ENCODE peak calls at places on chromosome X, in ten cellular contexts. One of them, this sample, is unnamed.
A peak's percentile ranks its signal among the peaks of the same experiment; 100 is the strongest.

GRCh38 chrX:153377727-153378126 is 23.4 kb downstream of the PNMA6E start:
- DNase-seq in ovary: no peak
- DNase-seq in fibroblast of lung: no peak
- DNase-seq in CD4-positive, alpha-beta T cell: no peak
- DNase-seq in SJCRH30: no peak
- DNase-seq in hepatocyte: no peak
- DNase-seq in upper lobe of right lung: no peak
- DNase-seq in thoracic aorta: no peak
- DNase-seq in dorsolateral prefrontal cortex: no peak
- DNase-seq in right lobe of liver: no peak
- DNase-seq in this sample: no peak

GRCh38 chrX:107559506-107559905 is 68.8 kb upstream of the PRPS1 start:
- DNase-seq in ovary: no peak
- DNase-seq in fibroblast of lung: no peak
- DNase-seq in CD4-positive, alpha-beta T cell: no peak
- DNase-seq in SJCRH30: no peak
- DNase-seq in hepatocyte: no peak
- DNase-seq in upper lobe of right lung: no peak
- DNase-seq in thoracic aorta: no peak
- DNase-seq in dorsolateral prefrontal cortex: no peak
- DNase-seq in right lobe of liver: no peak
- DNase-seq in this sample: no peak

GRCh38 chrX:141439651-141440050 is 144.9 kb downstream of the SPANXA1 start:
- DNase-seq in ovary: no peak
- DNase-seq in fibroblast of lung: peak; percentile 9
- DNase-seq in CD4-positive, alpha-beta T cell: no peak
- DNase-seq in SJCRH30: no peak
- DNase-seq in hepatocyte: no peak
- DNase-seq in upper lobe of right lung: no peak
- DNase-seq in thoracic aorta: no peak
- DNase-seq in dorsolateral prefrontal cortex: no peak
- DNase-seq in right lobe of liver: no peak
- DNase-seq in this sample: no peak

GRCh38 chrX:73562458-73562857 is 539 bp upstream of the CHIC1 start:
- DNase-seq in ovary: no peak
- DNase-seq in fibroblast of lung: peak; percentile 8
- DNase-seq in CD4-positive, alpha-beta T cell: no peak
- DNase-seq in SJCRH30: peak; percentile 3
- DNase-seq in hepatocyte: no peak
- DNase-seq in upper lobe of right lung: no peak
- DNase-seq in thoracic aorta: no peak
- DNase-seq in dorsolateral prefrontal cortex: no peak
- DNase-seq in right lobe of liver: no peak
- DNase-seq in this sample: no peak

GRCh38 chrX:153983321-153983729 is 10.8 kb downstream of the TMEM187 start:
- DNase-seq in ovary: no peak
- DNase-seq in fibroblast of lung: no peak
- DNase-seq in CD4-positive, alpha-beta T cell: no peak
- DNase-seq in SJCRH30: no peak
- DNase-seq in hepatocyte: no peak
- DNase-seq in upper lobe of right lung: no peak
- DNase-seq in thoracic aorta: no peak
- DNase-seq in dorsolateral prefrontal cortex: no peak
- DNase-seq in right lobe of liver: no peak
- DNase-seq in this sample: no peak

GRCh38 chrX:138925330-138925729 is 213.8 kb upstream of the FGF13 start:
- DNase-seq in ovary: no peak
- DNase-seq in fibroblast of lung: peak; percentile 87
- DNase-seq in CD4-positive, alpha-beta T cell: no peak
- DNase-seq in SJCRH30: peak; percentile 13
- DNase-seq in hepatocyte: peak; percentile 29
- DNase-seq in upper lobe of right lung: no peak
- DNase-seq in thoracic aorta: no peak
- DNase-seq in dorsolateral prefrontal cortex: no peak
- DNase-seq in right lobe of liver: no peak
- DNase-seq in this sample: no peak

GRCh38 chrX:108537005-108537404 is 97.4 kb downstream of the COL4A5 start:
- DNase-seq in ovary: no peak
- DNase-seq in fibroblast of lung: peak; percentile 54
- DNase-seq in CD4-positive, alpha-beta T cell: no peak
- DNase-seq in SJCRH30: peak; percentile 51
- DNase-seq in hepatocyte: peak; percentile 50
- DNase-seq in upper lobe of right lung: no peak
- DNase-seq in thoracic aorta: no peak
- DNase-seq in dorsolateral prefrontal cortex: no peak
- DNase-seq in right lobe of liver: no peak
- DNase-seq in this sample: peak; percentile 69

GRCh38 chrX:103442536-103442901 is 66.2 kb downstream of the BEX3 start:
- DNase-seq in ovary: no peak
- DNase-seq in fibroblast of lung: peak; percentile 79
- DNase-seq in CD4-positive, alpha-beta T cell: no peak
- DNase-seq in SJCRH30: no peak
- DNase-seq in hepatocyte: no peak
- DNase-seq in upper lobe of right lung: no peak
- DNase-seq in thoracic aorta: no peak
- DNase-seq in dorsolateral prefrontal cortex: no peak
- DNase-seq in right lobe of liver: no peak
- DNase-seq in this sample: no peak

GRCh38 chrX:109839694-109840358 is 106.8 kb upstream of the ACSL4 start:
- DNase-seq in ovary: no peak
- DNase-seq in fibroblast of lung: no peak
- DNase-seq in CD4-positive, alpha-beta T cell: no peak
- DNase-seq in SJCRH30: peak; percentile 24
- DNase-seq in hepatocyte: peak; percentile 20
- DNase-seq in upper lobe of right lung: peak; percentile 58
- DNase-seq in thoracic aorta: no peak
- DNase-seq in dorsolateral prefrontal cortex: no peak
- DNase-seq in right lobe of liver: no peak
- DNase-seq in this sample: peak; percentile 77

GRCh38 chrX:13022926-13023325 is 21.5 kb downstream of the FAM9C start:
- DNase-seq in ovary: no peak
- DNase-seq in fibroblast of lung: no peak
- DNase-seq in CD4-positive, alpha-beta T cell: no peak
- DNase-seq in SJCRH30: no peak
- DNase-seq in hepatocyte: no peak
- DNase-seq in upper lobe of right lung: no peak
- DNase-seq in thoracic aorta: no peak
- DNase-seq in dorsolateral prefrontal cortex: no peak
- DNase-seq in right lobe of liver: no peak
- DNase-seq in this sample: no peak

GRCh38 chrX:915427-916234 is 285.0 kb downstream of the SHOX start:
- DNase-seq in ovary: no peak
- DNase-seq in fibroblast of lung: no peak
- DNase-seq in CD4-positive, alpha-beta T cell: no peak
- DNase-seq in SJCRH30: no peak
- DNase-seq in hepatocyte: no peak
- DNase-seq in upper lobe of right lung: no peak
- DNase-seq in thoracic aorta: no peak
- DNase-seq in dorsolateral prefrontal cortex: no peak
- DNase-seq in right lobe of liver: no peak
- DNase-seq in this sample: no peak

GRCh38 chrX:40108084-40108958 is 10.6 kb upstream of the BCOR start:
- DNase-seq in ovary: no peak
- DNase-seq in fibroblast of lung: peak; percentile 61
- DNase-seq in CD4-positive, alpha-beta T cell: no peak
- DNase-seq in SJCRH30: peak; percentile 80
- DNase-seq in hepatocyte: peak; percentile 82
- DNase-seq in upper lobe of right lung: peak; percentile 76
- DNase-seq in thoracic aorta: no peak
- DNase-seq in dorsolateral prefrontal cortex: peak; percentile 41
- DNase-seq in right lobe of liver: peak; percentile 75
- DNase-seq in this sample: peak; percentile 92

GRCh38 chrX:11423362-11423818 is 130.2 kb downstream of the AMELX start:
- DNase-seq in ovary: no peak
- DNase-seq in fibroblast of lung: peak; percentile 84
- DNase-seq in CD4-positive, alpha-beta T cell: no peak
- DNase-seq in SJCRH30: peak; percentile 92
- DNase-seq in hepatocyte: no peak
- DNase-seq in upper lobe of right lung: no peak
- DNase-seq in thoracic aorta: no peak
- DNase-seq in dorsolateral prefrontal cortex: no peak
- DNase-seq in right lobe of liver: no peak
- DNase-seq in this sample: no peak

GRCh38 chrX:130778773-130779172 is 124.2 kb downstream of the ENOX2 start:
- DNase-seq in ovary: no peak
- DNase-seq in fibroblast of lung: no peak
- DNase-seq in CD4-positive, alpha-beta T cell: no peak
- DNase-seq in SJCRH30: no peak
- DNase-seq in hepatocyte: no peak
- DNase-seq in upper lobe of right lung: no peak
- DNase-seq in thoracic aorta: no peak
- DNase-seq in dorsolateral prefrontal cortex: no peak
- DNase-seq in right lobe of liver: no peak
- DNase-seq in this sample: no peak

GRCh38 chrX:155068165-155068564 is 2.8 kb downstream of the CMC4 start:
- DNase-seq in ovary: no peak
- DNase-seq in fibroblast of lung: peak; percentile 64
- DNase-seq in CD4-positive, alpha-beta T cell: no peak
- DNase-seq in SJCRH30: peak; percentile 5
- DNase-seq in hepatocyte: no peak
- DNase-seq in upper lobe of right lung: no peak
- DNase-seq in thoracic aorta: no peak
- DNase-seq in dorsolateral prefrontal cortex: no peak
- DNase-seq in right lobe of liver: no peak
- DNase-seq in this sample: no peak

GRCh38 chrX:53631156-53631555 is 55.4 kb downstream of the HUWE1 start:
- DNase-seq in ovary: no peak
- DNase-seq in fibroblast of lung: no peak
- DNase-seq in CD4-positive, alpha-beta T cell: no peak
- DNase-seq in SJCRH30: no peak
- DNase-seq in hepatocyte: no peak
- DNase-seq in upper lobe of right lung: no peak
- DNase-seq in thoracic aorta: no peak
- DNase-seq in dorsolateral prefrontal cortex: no peak
- DNase-seq in right lobe of liver: no peak
- DNase-seq in this sample: no peak

GRCh38 chrX:53630261-53630660 is 56.3 kb downstream of the HUWE1 start:
- DNase-seq in ovary: no peak
- DNase-seq in fibroblast of lung: no peak
- DNase-seq in CD4-positive, alpha-beta T cell: no peak
- DNase-seq in SJCRH30: no peak
- DNase-seq in hepatocyte: no peak
- DNase-seq in upper lobe of right lung: no peak
- DNase-seq in thoracic aorta: no peak
- DNase-seq in dorsolateral prefrontal cortex: no peak
- DNase-seq in right lobe of liver: no peak
- DNase-seq in this sample: no peak
- H3K27ac ChIP-seq in ovary: no peak overlapping the region
- H3K27ac ChIP-seq in fibroblast of lung: no peak overlapping the region
- H3K27ac ChIP-seq in CD4-positive, alpha-beta T cell: no peak overlapping the region
- H3K27ac ChIP-seq in SJCRH30: no peak overlapping the region
- H3K27ac ChIP-seq in hepatocyte: no peak overlapping the region
- H3K27ac ChIP-seq in upper lobe of right lung: no peak overlapping the region
- H3K27ac ChIP-seq in thoracic aorta: no peak overlapping the region
- H3K27ac ChIP-seq in dorsolateral prefrontal cortex: no peak overlapping the region
- H3K27ac ChIP-seq in right lobe of liver: no peak overlapping the region
- H3K27ac ChIP-seq in this sample: no peak overlapping the region

GRCh38 chrX:150504399-150505186 is 63.8 kb upstream of the MTM1 start:
- DNase-seq in ovary: no peak
- DNase-seq in fibroblast of lung: no peak
- DNase-seq in CD4-positive, alpha-beta T cell: no peak
- DNase-seq in SJCRH30: no peak
- DNase-seq in hepatocyte: no peak
- DNase-seq in upper lobe of right lung: no peak
- DNase-seq in thoracic aorta: no peak
- DNase-seq in dorsolateral prefrontal cortex: no peak
- DNase-seq in right lobe of liver: no peak
- DNase-seq in this sample: peak; percentile 43
- H3K27ac ChIP-seq in ovary: no peak overlapping the region
- H3K27ac ChIP-seq in fibroblast of lung: no peak overlapping the region
- H3K27ac ChIP-seq in CD4-positive, alpha-beta T cell: no peak overlapping the region
- H3K27ac ChIP-seq in SJCRH30: no peak overlapping the region
- H3K27ac ChIP-seq in hepatocyte: no peak overlapping the region
- H3K27ac ChIP-seq in upper lobe of right lung: peak overlapping the region; percentile 17
- H3K27ac ChIP-seq in thoracic aorta: peak overlapping the region; percentile 59
- H3K27ac ChIP-seq in dorsolateral prefrontal cortex: peak overlapping the region; percentile 31
- H3K27ac ChIP-seq in right lobe of liver: no peak overlapping the region
- H3K27ac ChIP-seq in this sample: no peak overlapping the region

DNA sequence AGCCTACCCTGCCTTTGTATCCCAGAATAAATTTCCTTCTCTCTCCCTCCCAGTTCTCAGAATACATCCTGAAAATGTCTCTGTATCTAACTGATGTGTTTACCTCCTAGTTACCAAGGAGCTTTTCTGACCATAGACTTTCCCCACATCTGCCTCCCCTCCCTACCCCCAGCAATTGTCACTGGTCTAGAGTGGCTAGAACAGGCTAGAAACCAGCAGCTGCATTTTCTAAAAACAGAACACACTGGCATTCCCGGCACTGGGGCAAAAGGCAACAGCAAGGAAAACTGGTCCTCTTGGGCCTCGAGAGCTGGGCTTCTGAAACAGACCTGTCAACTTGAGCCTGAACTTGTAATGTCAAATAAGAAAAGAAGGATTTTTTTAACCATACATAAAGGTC is 16.4 kb downstream of the TASL start:
- DNase-seq in ovary: no peak
- DNase-seq in fibroblast of lung: peak; percentile 18
- DNase-seq in CD4-positive, alpha-beta T cell: no peak
- DNase-seq in SJCRH30: peak; percentile 22
- DNase-seq in hepatocyte: no peak
- DNase-seq in upper lobe of right lung: no peak
- DNase-seq in thoracic aorta: no peak
- DNase-seq in dorsolateral prefrontal cortex: no peak
- DNase-seq in right lobe of liver: no peak
- DNase-seq in this sample: no peak
- H3K27ac ChIP-seq in ovary: no peak overlapping the region
- H3K27ac ChIP-seq in fibroblast of lung: no peak overlapping the region
- H3K27ac ChIP-seq in CD4-positive, alpha-beta T cell: no peak overlapping the region
- H3K27ac ChIP-seq in SJCRH30: no peak overlapping the region
- H3K27ac ChIP-seq in hepatocyte: no peak overlapping the region
- H3K27ac ChIP-seq in upper lobe of right lung: no peak overlapping the region
- H3K27ac ChIP-seq in thoracic aorta: no peak overlapping the region
- H3K27ac ChIP-seq in dorsolateral prefrontal cortex: no peak overlapping the region
- H3K27ac ChIP-seq in right lobe of liver: no peak overlapping the region
- H3K27ac ChIP-seq in this sample: no peak overlapping the region

GRCh38 chrX:9785252-9785943 is 831 bp upstream of the SHROOM2 start:
- DNase-seq in ovary: peak; percentile 30
- DNase-seq in fibroblast of lung: no peak
- DNase-seq in CD4-positive, alpha-beta T cell: no peak
- DNase-seq in SJCRH30: no peak
- DNase-seq in hepatocyte: peak; percentile 25
- DNase-seq in upper lobe of right lung: no peak
- DNase-seq in thoracic aorta: no peak
- DNase-seq in dorsolateral prefrontal cortex: no peak
- DNase-seq in right lobe of liver: no peak
- DNase-seq in this sample: no peak
- H3K27ac ChIP-seq in ovary: peak overlapping the region; percentile 75
- H3K27ac ChIP-seq in fibroblast of lung: no peak overlapping the region
- H3K27ac ChIP-seq in CD4-positive, alpha-beta T cell: no peak overlapping the region
- H3K27ac ChIP-seq in SJCRH30: no peak overlapping the region
- H3K27ac ChIP-seq in hepatocyte: peak overlapping the region; percentile 43
- H3K27ac ChIP-seq in upper lobe of right lung: no peak overlapping the region
- H3K27ac ChIP-seq in thoracic aorta: no peak overlapping the region
- H3K27ac ChIP-seq in dorsolateral prefrontal cortex: no peak overlapping the region
- H3K27ac ChIP-seq in right lobe of liver: no peak overlapping the region
- H3K27ac ChIP-seq in this sample: no peak overlapping the region

DNA sequence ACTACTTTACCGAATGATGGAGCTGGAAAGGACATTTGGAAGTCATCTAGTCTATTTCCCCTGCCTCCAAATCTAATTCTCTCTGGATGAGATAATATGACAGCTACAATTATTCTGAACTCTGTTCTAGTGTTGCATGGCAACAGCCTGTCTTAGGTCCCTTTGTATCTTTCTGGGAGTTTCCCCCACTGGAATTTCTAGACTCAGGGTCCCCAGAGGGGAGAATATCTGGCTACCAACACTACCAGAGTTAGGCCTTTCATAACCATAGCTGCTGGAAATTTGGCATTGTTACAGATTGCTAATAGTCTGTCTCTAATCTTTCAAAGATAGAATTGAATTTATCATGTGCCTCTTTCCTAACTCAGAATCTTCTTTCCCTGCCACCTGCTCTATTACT is 4.5 kb downstream of the MSN start:
- DNase-seq in ovary: no peak
- DNase-seq in fibroblast of lung: no peak
- DNase-seq in CD4-positive, alpha-beta T cell: no peak
- DNase-seq in SJCRH30: no peak
- DNase-seq in hepatocyte: no peak
- DNase-seq in upper lobe of right lung: no peak
- DNase-seq in thoracic aorta: no peak
- DNase-seq in dorsolateral prefrontal cortex: no peak
- DNase-seq in right lobe of liver: no peak
- DNase-seq in this sample: no peak
- H3K27ac ChIP-seq in ovary: no peak overlapping the region
- H3K27ac ChIP-seq in fibroblast of lung: peak overlapping the region; percentile 47
- H3K27ac ChIP-seq in CD4-positive, alpha-beta T cell: peak overlapping the region; percentile 46
- H3K27ac ChIP-seq in SJCRH30: no peak overlapping the region
- H3K27ac ChIP-seq in hepatocyte: no peak overlapping the region
- H3K27ac ChIP-seq in upper lobe of right lung: peak overlapping the region; percentile 93
- H3K27ac ChIP-seq in thoracic aorta: peak overlapping the region; percentile 92
- H3K27ac ChIP-seq in dorsolateral prefrontal cortex: no peak overlapping the region
- H3K27ac ChIP-seq in right lobe of liver: no peak overlapping the region
- H3K27ac ChIP-seq in this sample: no peak overlapping the region

This sample was measured in endodermal cell.